ENCODE peak calls at places on chromosomes 7 and 10, in six cellular contexts. F, K, O, U, Y and S are unnamed samples.

GRCh38 chr10:60957667-60958221 is 13.8 kb upstream of the RHOBTB1 start:
- DNase-seq in F (no peak), K (no peak), O (no peak), U (no peak), Y (no peak), S (no peak)

GRCh38 chr7:66088861-66089838 is 13.5 kb downstream of the ASL start:
- DNase-seq in F (no peak), K (no peak), O (no peak), U (no peak), Y (no peak), S (no peak)

GRCh38 chr7:93944673-93945072 is 23.1 kb downstream of the GNG11 start:
- DNase-seq in F (no peak), K (no peak), O (no peak), U (no peak), Y (no peak), S (no peak)

GRCh38 chr10:131742371-131743000 is 158.3 kb upstream of the PPP2R2D start:
- DNase-seq in F (no peak), K (no peak), O (no peak), U (no peak), Y (no peak), S (no peak)

GRCh38 chr10:97851341-97852001 is 1.8 kb downstream of the GOLGA7B start:
- DNase-seq in F (no peak), K (no peak), O (no peak), U (no peak), Y (no peak), S (no peak)

GRCh38 chr10:94149702-94150101 is 156.0 kb downstream of the PLCE1 start:
- DNase-seq in F (no peak), K (no peak), O (no peak), U (no peak), Y (no peak), S (no peak)

GRCh38 chr7:142689439-142690168 is 59.7 kb upstream of the PRSS1 start:
- DNase-seq in F (no peak), K (no peak), O (no peak), U (no peak), Y (no peak), S (no peak)

GRCh38 chr10:128178319-128178937 is 52.2 kb upstream of the MKI67 start:
- DNase-seq in F (no peak), K (peak; percentile 44), O (no peak), U (peak; percentile 9), Y (peak; percentile 41), S (no peak)

GRCh38 chr7:13794581-13794980 is 194.9 kb downstream of the ETV1 start:
- DNase-seq in F (no peak), K (no peak), O (no peak), U (no peak), Y (no peak), S (no peak)

GRCh38 chr7:39453743-39454355 is 112.4 kb upstream of the YAE1 start:
- DNase-seq in F (no peak), K (peak; percentile 45), O (no peak), U (peak; percentile 57), Y (peak; percentile 48), S (peak; percentile 15)

GRCh38 chr7:1748076-1748750 is 78.1 kb downstream of the ELFN1 start:
- DNase-seq in F (no peak), K (no peak), O (no peak), U (no peak), Y (no peak), S (peak; percentile 64)

GRCh38 chr10:113475381-113475807 is 77.5 kb upstream of the HABP2 start:
- DNase-seq in F (no peak), K (no peak), O (no peak), U (no peak), Y (no peak), S (no peak)

GRCh38 chr7:65923321-65923720 is 50.4 kb downstream of the VKORC1L1 start:
- DNase-seq in F (no peak), K (no peak), O (no peak), U (no peak), Y (no peak), S (no peak)

GRCh38 chr10:72875250-72876055 is 18.1 kb upstream of the OIT3 start:
- DNase-seq in F (no peak), K (no peak), O (no peak), U (no peak), Y (peak; percentile 12), S (no peak)

GRCh38 chr10:58237014-58237830 is 30.5 kb downstream of the IPMK start:
- DNase-seq in F (no peak), K (no peak), O (no peak), U (no peak), Y (peak; percentile 59), S (no peak)

GRCh38 chr7:100965723-100966541 is 3.4 kb upstream of the MUC12 start:
- DNase-seq in F (no peak), K (peak; percentile 73), O (peak; percentile 48), U (peak; percentile 98), Y (peak; percentile 91), S (peak; percentile 84)

GRCh38 chr7:33903770-33904679 is 1.3 kb upstream of the BMPER start:
- DNase-seq in F (peak; percentile 33), K (no peak), O (peak; percentile 35), U (peak; percentile 54), Y (no peak), S (no peak)

GRCh38 chr10:113425596-113425995 is 127.3 kb upstream of the HABP2 start:
- DNase-seq in F (no peak), K (no peak), O (no peak), U (no peak), Y (no peak), S (no peak)

GRCh38 chr7:134031835-134032617 is 95.1 kb upstream of the LRGUK start:
- DNase-seq in F (no peak), K (no peak), O (peak; percentile 20), U (no peak), Y (no peak), S (no peak)

GRCh38 chr10:99234067-99234738 is 1.4 kb downstream of the HPSE2 start:
- DNase-seq in F (peak; percentile 24), K (peak; percentile 6), O (peak; percentile 17), U (no peak), Y (no peak), S (no peak)

GRCh38 chr7:151550601-151551286 is 31.0 kb upstream of the RHEB start:
- DNase-seq in F (no peak), K (no peak), O (no peak), U (no peak), Y (no peak), S (peak; percentile 43)

GRCh38 chr10:436911-437665 is 252.4 kb downstream of the DIP2C start:
- DNase-seq in F (no peak), K (no peak), O (no peak), U (no peak), Y (peak; percentile 79), S (no peak)

GRCh38 chr7:889391-889790 is 13.0 kb downstream of the GET4 start:
- DNase-seq in F (no peak), K (no peak), O (no peak), U (no peak), Y (no peak), S (peak; percentile 60)

DNA sequence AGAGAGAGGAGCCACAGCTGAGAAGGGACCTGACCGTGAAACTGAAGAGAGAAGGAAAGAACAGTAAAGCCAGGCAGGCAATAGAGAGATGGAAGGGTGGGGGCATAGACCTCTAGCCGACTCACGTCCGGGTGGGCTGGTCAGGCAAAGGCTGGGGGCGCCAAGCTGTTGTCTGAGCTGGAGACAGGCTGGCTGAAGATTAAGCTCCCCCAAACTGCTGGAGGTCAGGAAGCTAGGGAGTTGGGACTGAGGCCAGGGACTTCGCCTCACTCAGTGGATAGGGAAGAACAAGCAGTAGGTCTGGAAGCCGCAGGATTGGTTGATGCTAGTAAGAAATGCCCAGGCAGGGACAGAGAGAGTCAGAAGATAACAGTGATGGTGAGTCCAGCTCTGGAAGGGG is 5.3 kb downstream of the PITX3 start:
- DNase-seq in F (no peak), K (no peak), O (no peak), U (no peak), Y (no peak), S (no peak)
- H3K27me3 ChIP-seq in F (no peaks in the 10 kb centered on the region), K (peaks cover 8% of the 10 kb centered on the region), O (peaks cover 15% of the 10 kb centered on the region), U (peaks cover 20% of the 10 kb centered on the region), Y (no peaks in the 10 kb centered on the region), S (no peaks in the 10 kb centered on the region)

GRCh38 chr7:26008428-26008827 is 143.6 kb upstream of the NFE2L3 start:
- DNase-seq in F (no peak), K (no peak), O (no peak), U (no peak), Y (no peak), S (no peak)

GRCh38 chr7:26007510-26007909 is 144.5 kb upstream of the NFE2L3 start:
- DNase-seq in F (no peak), K (no peak), O (no peak), U (no peak), Y (no peak), S (peak; percentile 82)

GRCh38 chr7:26006421-26006820 is 145.6 kb upstream of the NFE2L3 start:
- DNase-seq in F (no peak), K (no peak), O (no peak), U (no peak), Y (no peak), S (no peak)

GRCh38 chr7:26001662-26002244 is 150.2 kb upstream of the NFE2L3 start:
- DNase-seq in F (no peak), K (no peak), O (no peak), U (no peak), Y (no peak), S (peak; percentile 87)

GRCh38 chr7:26005683-26006410 is 146.2 kb upstream of the NFE2L3 start:
- DNase-seq in F (no peak), K (no peak), O (no peak), U (no peak), Y (no peak), S (peak; percentile 92)
- H3K4me1 ChIP-seq in F (no peaks in the 10 kb centered on the region), K (no peaks in the 10 kb centered on the region), O (no peaks in the 10 kb centered on the region), U (no peaks in the 10 kb centered on the region), Y (no peaks in the 10 kb centered on the region), S (peaks cover 55% of the 10 kb centered on the region)

GRCh38 chr10:2933041-2933440 is 134.3 kb upstream of the PFKP start:
- DNase-seq in F (no peak), K (no peak), O (no peak), U (no peak), Y (no peak), S (no peak)

GRCh38 chr10:2929457-2929856 is 137.9 kb upstream of the PFKP start:
- DNase-seq in F (no peak), K (no peak), O (no peak), U (peak; percentile 62), Y (no peak), S (no peak)

GRCh38 chr10:2928219-2928840 is 139.0 kb upstream of the PFKP start:
- DNase-seq in F (peak; percentile 36), K (peak; percentile 20), O (peak; percentile 64), U (peak; percentile 74), Y (peak; percentile 51), S (peak; percentile 71)

GRCh38 chr10:2926918-2927660 is 140.3 kb upstream of the PFKP start:
- DNase-seq in F (no peak), K (no peak), O (no peak), U (no peak), Y (no peak), S (no peak)

GRCh38 chr10:2929859-2930258 is 137.5 kb upstream of the PFKP start:
- DNase-seq in F (no peak), K (no peak), O (no peak), U (peak; percentile 5), Y (no peak), S (no peak)
- H3K27me3 ChIP-seq in F (no peaks in the 10 kb centered on the region), K (no peaks in the 10 kb centered on the region), O (peaks cover 33% of the 10 kb centered on the region), U (no peaks in the 10 kb centered on the region), Y (peaks cover 20% of the 10 kb centered on the region), S (no peaks in the 10 kb centered on the region)

DNA sequence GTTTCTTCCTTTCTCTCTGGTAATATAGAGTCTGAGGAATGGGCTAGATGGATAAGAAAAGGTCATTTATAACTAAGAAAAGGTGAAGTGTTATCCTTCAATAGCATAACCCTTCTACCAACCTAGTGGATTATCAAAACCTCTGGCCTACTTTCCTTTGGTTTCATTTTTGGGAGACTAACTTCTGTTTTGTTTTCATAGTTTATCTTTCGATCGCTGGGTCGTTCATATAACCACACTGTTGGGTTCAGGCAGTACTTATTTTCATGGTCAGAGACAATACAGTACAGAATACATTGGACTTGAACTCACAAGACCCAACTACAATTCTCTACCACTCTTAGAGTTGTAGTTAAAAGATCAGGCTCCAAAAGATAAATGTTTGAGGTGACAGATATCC is 86.5 kb downstream of the UBE2H start:
- DNase-seq in F (no peak), K (no peak), O (no peak), U (no peak), Y (no peak), S (no peak)
- H3K4me1 ChIP-seq in F (no peaks in the 10 kb centered on the region), K (peaks cover 17% of the 10 kb centered on the region), O (peaks cover 87% of the 10 kb centered on the region), U (peaks cover 6% of the 10 kb centered on the region), Y (peaks cover 59% of the 10 kb centered on the region), S (peaks cover 43% of the 10 kb centered on the region)